ENCODE peak calls at places on chromosomes 11 and 22, in seven cellular contexts. L is NCI-H1105 treated with DMSO at 0.1 percent for 48 hours, Y is AG09319, M is GDM1, G is neural crest cell, U is LoVo, T is WTC11. W is an unnamed sample.
A peak's percentile ranks its signal among the peaks of the same experiment; 100 is the strongest.

GRCh38 chr11:67353317-67354313 is at the start of gene POLD4:
- DNase-seq in L (peak; percentile 89), Y (peak; percentile 88), M (peak; percentile 94), G (peak; percentile 89), U (peak; percentile 95), T (peak; percentile 99), W (peak; percentile 98)

GRCh38 chr22:41230399-41230785 is 10.3 kb downstream of the CHADL start:
- DNase-seq in L (no peak), Y (no peak), M (no peak), G (no peak), U (no peak), T (no peak), W (no peak)

GRCh38 chr11:96134622-96135021 is 208.4 kb downstream of the MAML2 start:
- DNase-seq in L (no peak), Y (no peak), M (peak; percentile 13), G (no peak), U (peak; percentile 56), T (no peak), W (no peak)

GRCh38 chr22:33568934-33569496 is 351.3 kb downstream of the LARGE1 start:
- DNase-seq in L (no peak), Y (no peak), M (no peak), G (no peak), U (no peak), T (no peak), W (no peak)

GRCh38 chr11:130786586-130786985 is 129.7 kb downstream of the SNX19 start:
- DNase-seq in L (no peak), Y (no peak), M (no peak), G (no peak), U (no peak), T (no peak), W (no peak)

GRCh38 chr22:42641801-42642413 is 1.5 kb upstream of the ATP5MGL start:
- DNase-seq in L (no peak), Y (no peak), M (no peak), G (no peak), U (no peak), T (no peak), W (no peak)

GRCh38 chr11:46524201-46524600 is 69.6 kb downstream of the AMBRA1 start:
- DNase-seq in L (no peak), Y (no peak), M (no peak), G (no peak), U (no peak), T (no peak), W (no peak)

GRCh38 chr22:42304021-42304790 is 33.8 kb upstream of the TCF20 start:
- DNase-seq in L (no peak), Y (no peak), M (no peak), G (no peak), U (no peak), T (no peak), W (no peak)

GRCh38 chr11:125505518-125505917 is 9.5 kb upstream of the FEZ1 start:
- DNase-seq in L (no peak), Y (no peak), M (no peak), G (no peak), U (no peak), T (no peak), W (no peak)

GRCh38 chr11:102957953-102958352 is 2.4 kb upstream of the MMP13 start:
- DNase-seq in L (no peak), Y (no peak), M (no peak), G (no peak), U (no peak), T (no peak), W (no peak)

GRCh38 chr11:130653838-130654601 is 205.6 kb downstream of the ADAMTS15 start:
- DNase-seq in L (no peak), Y (no peak), M (no peak), G (no peak), U (no peak), T (no peak), W (no peak)

GRCh38 chr22:23230348-23231068 is 50.2 kb downstream of the BCR start:
- DNase-seq in L (no peak), Y (no peak), M (no peak), G (no peak), U (no peak), T (peak; percentile 51), W (no peak)

GRCh38 chr11:2826679-2827056 is 58.9 kb downstream of the CDKN1C start:
- DNase-seq in L (no peak), Y (no peak), M (no peak), G (no peak), U (no peak), T (no peak), W (no peak)

GRCh38 chr11:79536155-79536917 is 95.5 kb upstream of the TENM4 start:
- DNase-seq in L (no peak), Y (no peak), M (no peak), G (no peak), U (no peak), T (no peak), W (no peak)

GRCh38 chr22:49196046-49196511 is 631.6 kb downstream of the BRD1 start:
- DNase-seq in L (no peak), Y (no peak), M (no peak), G (no peak), U (no peak), T (peak; percentile 4), W (no peak)

GRCh38 chr22:37633693-37634504 is 5.6 kb upstream of the SH3BP1 start:
- DNase-seq in L (no peak), Y (peak; percentile 66), M (peak; percentile 94), G (peak; percentile 69), U (no peak), T (peak; percentile 68), W (peak; percentile 92)

GRCh38 chr11:19889531-19889930 is 176.9 kb downstream of the NAV2 start:
- DNase-seq in L (no peak), Y (no peak), M (no peak), G (no peak), U (no peak), T (no peak), W (no peak)